ENCODE peak calls at places on chromosomes 16 and 17, in eight cellular contexts. One of them, this sample, is unnamed.

GRCh38 chr17:20202141-20202574 is 193.0 kb downstream of the SPECC1 start:
- DNase-seq in endodermal cell: peak
- DNase-seq in fibroblast of mammary gland: no peak
- DNase-seq in esophagus squamous epithelium: no peak
- DNase-seq in A673: no peak
- DNase-seq in ascending aorta: no peak
- DNase-seq in adrenal gland: no peak
- DNase-seq in AG04450: no peak
- DNase-seq in this sample: no peak

GRCh38 chr17:68290268-68290954 is 516 bp downstream of the SLC16A6 start:
- DNase-seq in fibroblast of mammary gland: no peak
- DNase-seq in esophagus squamous epithelium: no peak
- DNase-seq in AG04450: no peak
- DNase-seq in adrenal gland: peak
- DNase-seq in endodermal cell: peak
- DNase-seq in A673: peak
- DNase-seq in ascending aorta: no peak
- DNase-seq in this sample: no peak

GRCh38 chr17:77146882-77147281 is 6.1 kb downstream of the SEC14L1 start:
- DNase-seq in A673: no peak
- DNase-seq in esophagus squamous epithelium: no peak
- DNase-seq in fibroblast of mammary gland: no peak
- DNase-seq in adrenal gland: no peak
- DNase-seq in ascending aorta: no peak
- DNase-seq in endodermal cell: peak
- DNase-seq in AG04450: no peak
- DNase-seq in this sample: no peak

GRCh38 chr16:19555186-19555937 is at the start of gene VPS35L:
- DNase-seq in A673: peak
- DNase-seq in endodermal cell: peak
- DNase-seq in adrenal gland: peak
- DNase-seq in fibroblast of mammary gland: peak
- DNase-seq in AG04450: peak
- DNase-seq in esophagus squamous epithelium: peak
- DNase-seq in ascending aorta: peak
- DNase-seq in this sample: peak

GRCh38 chr16:85936761-85937343 is 37.9 kb downstream of the IRF8 start:
- DNase-seq in endodermal cell: no peak
- DNase-seq in esophagus squamous epithelium: no peak
- DNase-seq in fibroblast of mammary gland: peak
- DNase-seq in A673: no peak
- DNase-seq in adrenal gland: no peak
- DNase-seq in ascending aorta: no peak
- DNase-seq in AG04450: no peak
- DNase-seq in this sample: no peak

GRCh38 chr16:528111-529011 is 849 bp downstream of the CAPN15 start:
- DNase-seq in A673: peak
- DNase-seq in esophagus squamous epithelium: no peak
- DNase-seq in fibroblast of mammary gland: peak
- DNase-seq in ascending aorta: no peak
- DNase-seq in adrenal gland: peak
- DNase-seq in endodermal cell: peak
- DNase-seq in AG04450: no peak
- DNase-seq in this sample: peak

GRCh38 chr16:79973320-79973719 is 372.8 kb upstream of the MAF start:
- DNase-seq in endodermal cell: no peak
- DNase-seq in adrenal gland: no peak
- DNase-seq in esophagus squamous epithelium: no peak
- DNase-seq in ascending aorta: no peak
- DNase-seq in A673: no peak
- DNase-seq in AG04450: no peak
- DNase-seq in fibroblast of mammary gland: no peak
- DNase-seq in this sample: no peak

GRCh38 chr16:2148714-2149629 is 547 bp downstream of the RAB26 start:
- DNase-seq in fibroblast of mammary gland: peak
- DNase-seq in adrenal gland: no peak
- DNase-seq in AG04450: no peak
- DNase-seq in A673: peak
- DNase-seq in esophagus squamous epithelium: no peak
- DNase-seq in endodermal cell: peak
- DNase-seq in ascending aorta: no peak
- DNase-seq in this sample: no peak

GRCh38 chr16:85523602-85524364 is 89.3 kb upstream of the GSE1 start:
- DNase-seq in endodermal cell: peak
- DNase-seq in ascending aorta: no peak
- DNase-seq in adrenal gland: no peak
- DNase-seq in esophagus squamous epithelium: no peak
- DNase-seq in fibroblast of mammary gland: peak
- DNase-seq in A673: peak
- DNase-seq in AG04450: no peak
- DNase-seq in this sample: no peak

GRCh38 chr16:68526782-68527145 is 12.3 kb upstream of the ZFP90 start:
- DNase-seq in A673: no peak
- DNase-seq in AG04450: no peak
- DNase-seq in esophagus squamous epithelium: no peak
- DNase-seq in endodermal cell: no peak
- DNase-seq in fibroblast of mammary gland: no peak
- DNase-seq in adrenal gland: no peak
- DNase-seq in ascending aorta: no peak
- DNase-seq in this sample: no peak

GRCh38 chr17:36933174-36934143 is 3.8 kb upstream of the LHX1 start:
- DNase-seq in AG04450: no peak
- DNase-seq in fibroblast of mammary gland: no peak
- DNase-seq in adrenal gland: no peak
- DNase-seq in A673: no peak
- DNase-seq in esophagus squamous epithelium: no peak
- DNase-seq in endodermal cell: peak
- DNase-seq in ascending aorta: no peak
- DNase-seq in this sample: no peak

GRCh38 chr16:28918698-28919097 is 6.3 kb downstream of the RABEP2 start:
- DNase-seq in A673: no peak
- DNase-seq in AG04450: no peak
- DNase-seq in adrenal gland: no peak
- DNase-seq in fibroblast of mammary gland: no peak
- DNase-seq in ascending aorta: no peak
- DNase-seq in endodermal cell: no peak
- DNase-seq in esophagus squamous epithelium: no peak
- DNase-seq in this sample: no peak

GRCh38 chr17:2406903-2407790 is 6.3 kb upstream of the MNT start:
- DNase-seq in AG04450: no peak
- DNase-seq in ascending aorta: peak
- DNase-seq in A673: no peak
- DNase-seq in adrenal gland: peak
- DNase-seq in esophagus squamous epithelium: no peak
- DNase-seq in endodermal cell: peak
- DNase-seq in fibroblast of mammary gland: peak
- DNase-seq in this sample: peak

GRCh38 chr17:69466905-69467630 is 52.6 kb downstream of the MAP2K6 start:
- DNase-seq in endodermal cell: peak
- DNase-seq in AG04450: no peak
- DNase-seq in adrenal gland: no peak
- DNase-seq in A673: peak
- DNase-seq in ascending aorta: no peak
- DNase-seq in fibroblast of mammary gland: peak
- DNase-seq in esophagus squamous epithelium: no peak
- DNase-seq in this sample: peak

GRCh38 chr17:2033128-2033527 is 3.2 kb downstream of the DPH1 start:
- DNase-seq in adrenal gland: no peak
- DNase-seq in A673: no peak
- DNase-seq in esophagus squamous epithelium: no peak
- DNase-seq in ascending aorta: no peak
- DNase-seq in AG04450: no peak
- DNase-seq in fibroblast of mammary gland: no peak
- DNase-seq in endodermal cell: no peak
- DNase-seq in this sample: no peak

GRCh38 chr17:56985371-56986162 is 7.6 kb downstream of the SCPEP1 start:
- DNase-seq in adrenal gland: no peak
- DNase-seq in esophagus squamous epithelium: no peak
- DNase-seq in ascending aorta: no peak
- DNase-seq in A673: no peak
- DNase-seq in AG04450: no peak
- DNase-seq in fibroblast of mammary gland: no peak
- DNase-seq in endodermal cell: peak
- DNase-seq in this sample: no peak

GRCh38 chr17:50026901-50027638 is 28.8 kb upstream of the ITGA3 start:
- DNase-seq in fibroblast of mammary gland: peak
- DNase-seq in esophagus squamous epithelium: no peak
- DNase-seq in adrenal gland: peak
- DNase-seq in endodermal cell: peak
- DNase-seq in A673: peak
- DNase-seq in ascending aorta: peak
- DNase-seq in AG04450: no peak
- DNase-seq in this sample: peak

GRCh38 chr16:86821933-86822332 is 243.6 kb downstream of the FOXL1 start:
- DNase-seq in endodermal cell: no peak
- DNase-seq in adrenal gland: no peak
- DNase-seq in AG04450: no peak
- DNase-seq in ascending aorta: no peak
- DNase-seq in A673: no peak
- DNase-seq in fibroblast of mammary gland: no peak
- DNase-seq in esophagus squamous epithelium: no peak
- DNase-seq in this sample: no peak

GRCh38 chr17:41322264-41322902 is 6.9 kb upstream of the KRTAP17-1 start:
- DNase-seq in A673: peak
- DNase-seq in AG04450: peak
- DNase-seq in ascending aorta: no peak
- DNase-seq in endodermal cell: peak
- DNase-seq in esophagus squamous epithelium: no peak
- DNase-seq in fibroblast of mammary gland: peak
- DNase-seq in adrenal gland: no peak
- DNase-seq in this sample: peak

GRCh38 chr16:86557587-86557986 is 2.6 kb upstream of the MTHFSD start:
- DNase-seq in esophagus squamous epithelium: no peak
- DNase-seq in AG04450: no peak
- DNase-seq in A673: no peak
- DNase-seq in adrenal gland: no peak
- DNase-seq in ascending aorta: no peak
- DNase-seq in fibroblast of mammary gland: no peak
- DNase-seq in endodermal cell: no peak
- DNase-seq in this sample: no peak

GRCh38 chr17:48463531-48463930 is 33.5 kb upstream of the SKAP1 start:
- DNase-seq in endodermal cell: no peak
- DNase-seq in AG04450: no peak
- DNase-seq in esophagus squamous epithelium: no peak
- DNase-seq in A673: no peak
- DNase-seq in ascending aorta: no peak
- DNase-seq in fibroblast of mammary gland: peak
- DNase-seq in adrenal gland: no peak
- DNase-seq in this sample: no peak

GRCh38 chr16:79191933-79192332 is 408.6 kb downstream of the MAF start:
- DNase-seq in fibroblast of mammary gland: no peak
- DNase-seq in esophagus squamous epithelium: no peak
- DNase-seq in endodermal cell: no peak
- DNase-seq in ascending aorta: no peak
- DNase-seq in AG04450: no peak
- DNase-seq in A673: no peak
- DNase-seq in adrenal gland: no peak
- DNase-seq in this sample: no peak

GRCh38 chr17:19398301-19399181 is 11.6 kb upstream of the MFAP4 start:
- DNase-seq in AG04450: no peak
- DNase-seq in ascending aorta: no peak
- DNase-seq in adrenal gland: no peak
- DNase-seq in A673: peak
- DNase-seq in endodermal cell: peak
- DNase-seq in esophagus squamous epithelium: no peak
- DNase-seq in fibroblast of mammary gland: peak
- DNase-seq in this sample: no peak

GRCh38 chr17:42953669-42954068 is 10.6 kb downstream of the AARSD1 start:
- DNase-seq in A673: no peak
- DNase-seq in ascending aorta: no peak
- DNase-seq in endodermal cell: no peak
- DNase-seq in adrenal gland: no peak
- DNase-seq in fibroblast of mammary gland: no peak
- DNase-seq in esophagus squamous epithelium: no peak
- DNase-seq in AG04450: no peak
- DNase-seq in this sample: no peak

GRCh38 chr16:30010817-30011504 is at the start of gene DOC2A:
- DNase-seq in adrenal gland: no peak
- DNase-seq in esophagus squamous epithelium: no peak
- DNase-seq in endodermal cell: peak
- DNase-seq in AG04450: no peak
- DNase-seq in A673: peak
- DNase-seq in fibroblast of mammary gland: no peak
- DNase-seq in ascending aorta: no peak
- DNase-seq in this sample: no peak

GRCh38 chr16:11328172-11329079 is 16.8 kb upstream of the RMI2 start:
- DNase-seq in fibroblast of mammary gland: peak
- DNase-seq in ascending aorta: no peak
- DNase-seq in A673: peak
- DNase-seq in adrenal gland: peak
- DNase-seq in esophagus squamous epithelium: peak
- DNase-seq in endodermal cell: peak
- DNase-seq in AG04450: peak
- DNase-seq in this sample: peak
- TF ChIP-seq CTCF in fibroblast of mammary gland: no peak
- TF ChIP-seq CTCF in ascending aorta: no peak
- TF ChIP-seq CTCF in A673: peak
- TF ChIP-seq CTCF in adrenal gland: no peak
- TF ChIP-seq CTCF in esophagus squamous epithelium: no peak
- TF ChIP-seq CTCF in endodermal cell: no peak
- TF ChIP-seq CTCF in AG04450: no peak
- TF ChIP-seq CTCF in this sample: peak

GRCh38 chr17:64411999-64412771 is 21.5 kb upstream of the PECAM1 start:
- DNase-seq in esophagus squamous epithelium: no peak
- DNase-seq in adrenal gland: no peak
- DNase-seq in ascending aorta: no peak
- DNase-seq in endodermal cell: peak
- DNase-seq in fibroblast of mammary gland: peak
- DNase-seq in AG04450: no peak
- DNase-seq in A673: peak
- DNase-seq in this sample: no peak
- TF ChIP-seq CTCF in esophagus squamous epithelium: no peak
- TF ChIP-seq CTCF in adrenal gland: no peak
- TF ChIP-seq CTCF in ascending aorta: no peak
- TF ChIP-seq CTCF in endodermal cell: no peak
- TF ChIP-seq CTCF in fibroblast of mammary gland: no peak
- TF ChIP-seq CTCF in AG04450: no peak
- TF ChIP-seq CTCF in A673: no peak
- TF ChIP-seq CTCF in this sample: no peak

GRCh38 chr17:81915331-81915730 is 2.6 kb downstream of the SIRT7 start:
- DNase-seq in endodermal cell: no peak
- DNase-seq in fibroblast of mammary gland: no peak
- DNase-seq in ascending aorta: no peak
- DNase-seq in esophagus squamous epithelium: no peak
- DNase-seq in AG04450: no peak
- DNase-seq in adrenal gland: no peak
- DNase-seq in A673: no peak
- DNase-seq in this sample: no peak
- TF ChIP-seq CTCF in endodermal cell: no peak
- TF ChIP-seq CTCF in fibroblast of mammary gland: no peak
- TF ChIP-seq CTCF in ascending aorta: no peak
- TF ChIP-seq CTCF in esophagus squamous epithelium: no peak
- TF ChIP-seq CTCF in AG04450: no peak
- TF ChIP-seq CTCF in adrenal gland: no peak
- TF ChIP-seq CTCF in A673: no peak
- TF ChIP-seq CTCF in this sample: no peak

GRCh38 chr17:59558953-59559352 is 6.5 kb upstream of the DHX40 start:
- DNase-seq in ascending aorta: no peak
- DNase-seq in endodermal cell: no peak
- DNase-seq in esophagus squamous epithelium: no peak
- DNase-seq in A673: no peak
- DNase-seq in fibroblast of mammary gland: peak
- DNase-seq in adrenal gland: no peak
- DNase-seq in AG04450: no peak
- DNase-seq in this sample: no peak
- TF ChIP-seq CTCF in ascending aorta: no peak
- TF ChIP-seq CTCF in endodermal cell: peak
- TF ChIP-seq CTCF in esophagus squamous epithelium: no peak
- TF ChIP-seq CTCF in A673: peak
- TF ChIP-seq CTCF in fibroblast of mammary gland: peak
- TF ChIP-seq CTCF in adrenal gland: peak
- TF ChIP-seq CTCF in AG04450: peak
- TF ChIP-seq CTCF in this sample: peak

GRCh38 chr16:75695708-75696107 is 5.6 kb downstream of the DUXB start:
- DNase-seq in ascending aorta: no peak
- DNase-seq in A673: peak
- DNase-seq in AG04450: no peak
- DNase-seq in esophagus squamous epithelium: no peak
- DNase-seq in fibroblast of mammary gland: peak
- DNase-seq in endodermal cell: peak
- DNase-seq in adrenal gland: no peak
- DNase-seq in this sample: no peak
- TF ChIP-seq CTCF in ascending aorta: no peak
- TF ChIP-seq CTCF in A673: peak
- TF ChIP-seq CTCF in AG04450: no peak
- TF ChIP-seq CTCF in esophagus squamous epithelium: no peak
- TF ChIP-seq CTCF in fibroblast of mammary gland: peak
- TF ChIP-seq CTCF in endodermal cell: peak
- TF ChIP-seq CTCF in adrenal gland: no peak
- TF ChIP-seq CTCF in this sample: peak

This sample was measured in foreskin keratinocyte.